ENCODE peak calls at places on chromosomes 13 and 19, in five cellular contexts. Q is heart left ventricle, C is dorsolateral prefrontal cortex, N is keratinocyte, H is epithelial cell of esophagus. S is an unnamed sample.

GRCh38 chr19:4007836-4008539 is 452 bp downstream of the PIAS4 start:
- DNase-seq in Q (no peak), C (peak; percentile 49), N (no peak), H (no peak), S (no peak)

GRCh38 chr19:56840452-56841193 is at the start of the genes PEG3 and ZIM2:
- DNase-seq in Q (peak; percentile 67), C (peak; percentile 93), N (no peak), H (no peak), S (no peak)

GRCh38 chr13:113742000-113742441 is 17.0 kb upstream of the TMEM255B start:
- DNase-seq in Q (no peak), C (no peak), N (no peak), H (peak; percentile 53), S (no peak)

GRCh38 chr19:46926201-46927071 is 65.6 kb downstream of the ARHGAP35 start:
- DNase-seq in Q (no peak), C (no peak), N (no peak), H (no peak), S (no peak)

GRCh38 chr19:55640043-55640576 is 692 bp upstream of the ZNF580 start:
- DNase-seq in Q (peak; percentile 57), C (peak; percentile 77), N (no peak), H (peak; percentile 81), S (no peak)

GRCh38 chr19:33311326-33311682 is 9.0 kb upstream of the CEBPA start:
- DNase-seq in Q (no peak), C (no peak), N (no peak), H (no peak), S (no peak)

GRCh38 chr13:94620286-94620896 is 18.7 kb downstream of the GPR180 start:
- DNase-seq in Q (no peak), C (no peak), N (no peak), H (peak; percentile 68), S (no peak)

GRCh38 chr19:47652285-47652684 is 43.4 kb downstream of the BICRA start:
- DNase-seq in Q (no peak), C (no peak), N (no peak), H (no peak), S (no peak)

GRCh38 chr19:42132030-42132628 is at the start of gene POU2F2:
- DNase-seq in Q (peak; percentile 46), C (peak; percentile 58), N (no peak), H (peak; percentile 44), S (no peak)

GRCh38 chr19:57578487-57579205 is at the start of gene ZNF416:
- DNase-seq in Q (peak; percentile 98), C (peak; percentile 96), N (peak; percentile 88), H (peak; percentile 99), S (peak; percentile 91)

GRCh38 chr19:42284066-42284501 is 15.0 kb downstream of the CIC start:
- DNase-seq in Q (peak; percentile 87), C (peak; percentile 84), N (no peak), H (peak; percentile 77), S (no peak)

GRCh38 chr13:40578055-40578454 is 88.4 kb downstream of the FOXO1 start:
- DNase-seq in Q (no peak), C (no peak), N (no peak), H (no peak), S (peak; percentile 54)

GRCh38 chr13:43564941-43565340 is 221.8 kb downstream of the ENOX1 start:
- DNase-seq in Q (no peak), C (no peak), N (no peak), H (no peak), S (no peak)

GRCh38 chr19:34960103-34960805 is 3.8 kb downstream of the ZNF792 start:
- DNase-seq in Q (no peak), C (no peak), N (no peak), H (no peak), S (no peak)

GRCh38 chr19:48858984-48859710 is 9.3 kb downstream of the PLEKHA4 start:
- DNase-seq in Q (peak; percentile 33), C (no peak), N (no peak), H (no peak), S (no peak)

GRCh38 chr13:34371645-34372044 is 553.7 kb downstream of the RFC3 start:
- DNase-seq in Q (no peak), C (no peak), N (no peak), H (no peak), S (no peak)

DNA sequence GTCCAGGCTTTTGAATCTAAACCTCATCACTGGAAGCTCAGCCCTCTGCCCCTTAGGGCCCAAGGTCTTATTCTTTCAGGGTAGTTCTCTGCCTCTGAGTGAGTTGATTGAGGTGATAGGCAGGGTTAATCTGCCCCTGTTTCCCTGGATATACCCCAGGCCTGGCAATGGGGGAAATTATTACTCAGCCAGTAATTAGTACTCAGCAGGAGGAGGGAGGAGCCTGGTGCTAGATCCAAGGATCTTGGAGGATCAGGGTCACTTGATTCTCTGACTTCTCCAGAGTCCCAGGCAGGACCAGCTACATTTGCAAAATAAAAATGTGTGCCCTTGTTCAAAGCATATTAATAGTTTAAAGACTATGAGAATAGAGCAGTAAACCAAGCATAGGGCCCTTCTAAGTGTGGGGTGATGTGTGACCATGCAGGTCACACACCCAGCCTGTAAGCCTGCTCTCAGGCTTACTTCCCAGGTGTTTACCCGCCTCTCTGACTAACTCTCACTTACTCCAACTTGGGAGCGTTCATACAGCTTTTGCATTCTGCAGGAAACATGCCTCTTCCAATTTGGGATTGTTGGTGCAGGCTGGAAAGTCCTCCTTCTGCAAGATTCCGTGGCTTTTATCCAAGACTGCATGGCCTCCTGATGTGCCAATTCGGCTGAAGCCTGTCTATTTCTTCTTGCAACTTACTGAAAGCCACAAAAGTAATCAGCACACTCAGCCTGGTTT is 7.9 kb upstream of the STK24 start:
- DNase-seq in Q (no peak), C (no peak), N (no peak), H (peak; percentile 83), S (no peak)
- TF ChIP-seq CTCF in Q (no peak), C (no peak), N (no peak), H (no peak), S (no peak)

DNA sequence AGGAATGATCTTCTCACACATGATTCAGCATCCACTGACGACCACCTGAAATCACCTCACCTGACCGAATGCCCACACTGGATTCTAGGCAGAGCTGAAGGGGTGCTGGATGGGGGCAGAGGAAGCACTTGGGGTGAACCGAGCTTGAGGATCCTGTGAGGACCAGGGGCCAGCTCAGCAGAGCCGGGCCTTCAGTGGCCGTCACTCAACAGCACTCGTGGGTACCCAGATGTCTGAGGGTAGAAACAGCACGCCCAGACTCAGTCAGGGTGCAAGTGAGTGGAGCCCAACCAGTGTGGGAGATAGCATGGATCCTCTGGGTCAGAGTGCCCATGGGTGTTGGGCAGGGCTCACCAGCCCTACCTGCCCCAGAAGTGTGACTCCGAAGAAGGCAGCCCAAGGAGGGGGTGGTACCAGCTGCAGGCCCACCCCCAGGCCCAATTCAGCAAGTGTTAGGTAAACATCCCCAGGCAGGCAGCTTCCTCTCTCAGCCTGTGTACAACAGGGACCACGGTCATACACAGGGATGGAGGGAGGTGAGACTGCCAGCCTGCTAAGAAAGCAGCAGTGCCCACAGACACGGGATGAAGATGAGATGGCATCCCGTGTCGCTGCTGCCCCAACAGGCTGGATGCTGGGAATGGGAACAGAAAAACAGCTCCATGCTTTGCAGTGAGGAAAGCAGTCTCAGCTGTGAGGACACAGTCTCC is 16.6 kb downstream of the GJA3 start:
- DNase-seq in Q (no peak), C (no peak), N (no peak), H (no peak), S (no peak)
- H3K4me3 ChIP-seq in Q (no peak overlapping the region), C (no peak overlapping the region), N (no peak overlapping the region), H (no peak overlapping the region), S (no peak overlapping the region)

DNA sequence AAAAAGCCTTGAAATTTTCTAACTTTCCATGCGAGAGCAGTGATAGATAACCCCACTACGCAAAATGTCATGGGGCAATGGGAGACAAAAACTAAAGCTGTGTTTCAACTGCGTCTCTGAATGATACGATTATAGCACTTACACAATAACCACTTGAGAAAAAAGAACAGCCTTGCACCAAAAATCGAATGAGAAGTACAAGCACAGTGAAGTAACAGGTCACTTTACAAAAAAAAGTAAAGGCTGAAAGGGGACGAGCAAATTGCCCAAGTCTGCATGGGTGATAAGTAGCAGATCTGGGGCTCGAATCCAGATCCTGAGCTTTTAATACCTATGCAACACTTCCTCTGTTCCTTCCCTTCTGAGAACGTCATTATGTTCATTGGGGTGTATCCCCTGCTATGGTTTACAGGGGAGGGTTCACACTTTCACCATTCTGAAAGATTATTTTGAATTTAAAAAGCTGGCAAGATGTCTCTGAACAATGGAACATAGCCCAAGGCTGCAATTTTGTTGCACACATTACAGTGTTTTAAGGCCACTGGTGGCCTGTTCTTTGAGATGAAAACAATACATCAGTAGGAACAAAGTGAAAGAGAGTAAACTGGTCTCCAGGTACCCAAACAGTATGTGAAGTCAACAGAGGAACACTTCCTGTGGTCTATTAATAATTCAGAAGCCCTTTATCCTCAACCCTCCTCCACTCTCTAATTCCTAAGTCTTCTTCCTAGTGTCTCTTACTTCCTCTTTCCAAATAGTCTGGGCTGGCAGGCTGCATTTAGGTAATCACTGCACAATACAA is 3.1 kb downstream of the CPB2 start:
- DNase-seq in Q (no peak), C (no peak), N (no peak), H (no peak), S (no peak)
- TF ChIP-seq CTCF in Q (no peak), C (no peak), N (no peak), H (no peak), S (no peak)

DNA sequence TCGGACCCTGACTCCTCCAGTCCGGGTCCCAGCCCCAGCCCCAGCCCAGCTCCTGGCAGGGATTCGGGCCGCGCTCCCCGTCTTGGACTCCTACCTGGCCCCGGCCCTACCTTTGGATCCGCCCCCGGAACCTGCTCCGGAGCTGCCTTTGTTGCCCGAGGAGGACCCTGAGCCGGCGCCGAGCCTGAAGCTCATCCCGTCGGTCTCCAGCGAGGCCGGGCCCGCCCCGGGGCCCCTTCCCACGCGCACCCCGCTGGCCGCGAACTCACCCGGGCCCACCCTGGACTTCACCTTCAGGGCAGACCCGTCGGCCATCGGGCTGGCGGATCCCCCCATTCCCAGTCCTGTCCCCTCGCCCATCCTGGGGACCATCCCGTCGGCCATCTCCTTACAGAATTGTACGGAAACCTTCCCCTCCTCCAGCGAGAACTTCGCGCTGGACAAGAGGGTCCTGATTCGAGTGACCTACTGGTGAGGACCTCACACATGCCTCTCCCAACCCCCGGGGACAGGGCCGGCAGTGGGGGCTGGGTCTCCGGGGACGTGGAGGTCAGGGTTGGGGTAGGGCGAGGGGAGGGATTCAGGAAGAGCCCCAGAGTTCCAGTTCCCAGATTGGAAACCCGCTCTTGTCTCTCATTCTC is 732 bp downstream of the SELENOV start:
- DNase-seq in Q (no peak), C (no peak), N (no peak), H (no peak), S (no peak)
- H3K4me3 ChIP-seq in Q (peak overlapping the region; percentile 31), C (peak overlapping the region; percentile 56), N (peak overlapping the region; percentile 29), H (peak overlapping the region; percentile 13), S (no peak overlapping the region)

GRCh38 chr19:45147835-45148676 is 12.7 kb downstream of the NKPD1 start:
- DNase-seq in Q (no peak), C (no peak), N (no peak), H (no peak), S (no peak)
- TF ChIP-seq CTCF in Q (no peak), C (no peak), N (no peak), H (no peak), S (no peak)

S was measured in epithelial cell of proximal tubule.